ENCODE peak calls at places on chromosomes 7 and 10, in nine cellular contexts. One of them, this sample, is unnamed.

GRCh38 chr10:788796-789748 is 99.6 kb upstream of the DIP2C start:
- DNase-seq in SW480: no peak
- DNase-seq in NCI-H460: peak; percentile 60
- DNase-seq in spleen: peak; percentile 88
- DNase-seq in CD8-positive, alpha-beta memory T cell: peak; percentile 27
- DNase-seq in activated T-helper 1 cell treated with Interleukin-2 at 50 U/mL for 16 hours: no peak
- DNase-seq in LoVo: peak; percentile 46
- DNase-seq in aorta: peak; percentile 73
- DNase-seq in T-cell: no peak
- DNase-seq in this sample: peak; percentile 80

GRCh38 chr7:149666360-149666905 is 107.0 kb downstream of the ZNF467 start:
- DNase-seq in SW480: no peak
- DNase-seq in NCI-H460: no peak
- DNase-seq in spleen: no peak
- DNase-seq in CD8-positive, alpha-beta memory T cell: no peak
- DNase-seq in activated T-helper 1 cell treated with Interleukin-2 at 50 U/mL for 16 hours: no peak
- DNase-seq in LoVo: no peak
- DNase-seq in aorta: no peak
- DNase-seq in T-cell: no peak
- DNase-seq in this sample: no peak

GRCh38 chr10:13960603-13961002 is 370.1 kb downstream of the FRMD4A start:
- DNase-seq in SW480: no peak
- DNase-seq in NCI-H460: no peak
- DNase-seq in spleen: no peak
- DNase-seq in CD8-positive, alpha-beta memory T cell: no peak
- DNase-seq in activated T-helper 1 cell treated with Interleukin-2 at 50 U/mL for 16 hours: no peak
- DNase-seq in LoVo: no peak
- DNase-seq in aorta: no peak
- DNase-seq in T-cell: no peak
- DNase-seq in this sample: peak; percentile 28

GRCh38 chr10:75971402-75972211 is 540.2 kb downstream of the LRMDA start:
- DNase-seq in SW480: peak; percentile 44
- DNase-seq in NCI-H460: no peak
- DNase-seq in spleen: no peak
- DNase-seq in CD8-positive, alpha-beta memory T cell: no peak
- DNase-seq in activated T-helper 1 cell treated with Interleukin-2 at 50 U/mL for 16 hours: no peak
- DNase-seq in LoVo: no peak
- DNase-seq in aorta: no peak
- DNase-seq in T-cell: no peak
- DNase-seq in this sample: no peak

GRCh38 chr7:106419455-106420182 is 134.8 kb upstream of the NAMPT start:
- DNase-seq in SW480: no peak
- DNase-seq in NCI-H460: no peak
- DNase-seq in spleen: no peak
- DNase-seq in CD8-positive, alpha-beta memory T cell: no peak
- DNase-seq in activated T-helper 1 cell treated with Interleukin-2 at 50 U/mL for 16 hours: no peak
- DNase-seq in LoVo: no peak
- DNase-seq in aorta: no peak
- DNase-seq in T-cell: no peak
- DNase-seq in this sample: no peak

GRCh38 chr10:107054469-107055156 is 109.9 kb downstream of the SORCS1 start:
- DNase-seq in SW480: no peak
- DNase-seq in NCI-H460: no peak
- DNase-seq in spleen: no peak
- DNase-seq in CD8-positive, alpha-beta memory T cell: no peak
- DNase-seq in activated T-helper 1 cell treated with Interleukin-2 at 50 U/mL for 16 hours: no peak
- DNase-seq in LoVo: no peak
- DNase-seq in aorta: no peak
- DNase-seq in T-cell: no peak
- DNase-seq in this sample: no peak

GRCh38 chr7:151089893-151090730 is 3.8 kb downstream of the AGAP3 start:
- DNase-seq in SW480: no peak
- DNase-seq in NCI-H460: no peak
- DNase-seq in spleen: no peak
- DNase-seq in CD8-positive, alpha-beta memory T cell: no peak
- DNase-seq in activated T-helper 1 cell treated with Interleukin-2 at 50 U/mL for 16 hours: no peak
- DNase-seq in LoVo: no peak
- DNase-seq in aorta: no peak
- DNase-seq in T-cell: no peak
- DNase-seq in this sample: peak; percentile 35

GRCh38 chr10:29136401-29136800 is 152.5 kb upstream of the LYZL1 start:
- DNase-seq in SW480: no peak
- DNase-seq in NCI-H460: no peak
- DNase-seq in spleen: no peak
- DNase-seq in CD8-positive, alpha-beta memory T cell: no peak
- DNase-seq in activated T-helper 1 cell treated with Interleukin-2 at 50 U/mL for 16 hours: no peak
- DNase-seq in LoVo: no peak
- DNase-seq in aorta: no peak
- DNase-seq in T-cell: no peak
- DNase-seq in this sample: no peak

GRCh38 chr10:79079490-79080355 is 11.0 kb downstream of the ZMIZ1 start:
- DNase-seq in SW480: peak; percentile 37
- DNase-seq in NCI-H460: no peak
- DNase-seq in spleen: no peak
- DNase-seq in CD8-positive, alpha-beta memory T cell: no peak
- DNase-seq in activated T-helper 1 cell treated with Interleukin-2 at 50 U/mL for 16 hours: no peak
- DNase-seq in LoVo: no peak
- DNase-seq in aorta: no peak
- DNase-seq in T-cell: no peak
- DNase-seq in this sample: peak; percentile 40

This sample was measured in lung microvascular endothelial cell.